ENCODE peak calls at places on chromosomes 2 and 18, in ten cellular contexts. S, N, C, U, X, H, R, T, I and B are unnamed samples.

GRCh38 chr2:200741468-200742202 is 70.1 kb upstream of the BZW1 start:
- DNase-seq in S (no peak), N (no peak), C (no peak), U (no peak), X (peak), H (no peak), R (no peak), T (no peak), I (no peak), B (no peak)

GRCh38 chr2:218434456-218434855 is 15.5 kb downstream of the VIL1 start:
- DNase-seq in S (no peak), N (no peak), C (no peak), U (no peak), X (no peak), H (no peak), R (no peak), T (no peak), I (no peak), B (no peak)

GRCh38 chr2:119732451-119733164 is 27.1 kb upstream of the PTPN4 start:
- DNase-seq in S (no peak), N (no peak), C (no peak), U (no peak), X (no peak), H (no peak), R (no peak), T (no peak), I (no peak), B (no peak)

GRCh38 chr2:105307146-105307545 is 22.4 kb downstream of the TGFBRAP1 start:
- DNase-seq in S (no peak), N (no peak), C (no peak), U (no peak), X (no peak), H (no peak), R (no peak), T (no peak), I (peak), B (no peak)

GRCh38 chr2:207316484-207316883 is 150.7 kb upstream of the KLF7 start:
- DNase-seq in S (no peak), N (no peak), C (no peak), U (no peak), X (no peak), H (no peak), R (no peak), T (no peak), I (no peak), B (no peak)

GRCh38 chr2:157302492-157303099 is 23.0 kb downstream of the ERMN start:
- DNase-seq in S (peak), N (no peak), C (no peak), U (no peak), X (peak), H (peak), R (no peak), T (peak), I (peak), B (peak)

GRCh38 chr2:197904446-197904845 is 100.1 kb downstream of the PLCL1 start:
- DNase-seq in S (no peak), N (no peak), C (no peak), U (no peak), X (no peak), H (no peak), R (no peak), T (no peak), I (no peak), B (no peak)

GRCh38 chr2:239852272-239852671 is 172.9 kb downstream of the NDUFA10 start:
- DNase-seq in S (no peak), N (no peak), C (no peak), U (no peak), X (no peak), H (no peak), R (no peak), T (no peak), I (no peak), B (no peak)

GRCh38 chr18:56873441-56874140 is 222.4 kb downstream of the WDR7 start:
- DNase-seq in S (no peak), N (no peak), C (no peak), U (no peak), X (no peak), H (no peak), R (peak), T (peak), I (peak), B (no peak)

GRCh38 chr18:2087877-2088673 is 483.2 kb downstream of the METTL4 start:
- DNase-seq in S (no peak), N (no peak), C (no peak), U (no peak), X (peak), H (no peak), R (no peak), T (no peak), I (peak), B (no peak)

GRCh38 chr2:100041946-100042345 is 100.4 kb downstream of the AFF3 start:
- DNase-seq in S (no peak), N (no peak), C (no peak), U (no peak), X (no peak), H (no peak), R (no peak), T (no peak), I (no peak), B (no peak)

GRCh38 chr18:11398625-11399024 is 210.8 kb upstream of the SLC35G4 start:
- DNase-seq in S (peak), N (no peak), C (no peak), U (no peak), X (no peak), H (no peak), R (no peak), T (no peak), I (no peak), B (no peak)

GRCh38 chr2:200796561-200796960 is 15.1 kb upstream of the BZW1 start:
- DNase-seq in S (no peak), N (no peak), C (no peak), U (no peak), X (no peak), H (no peak), R (no peak), T (no peak), I (no peak), B (no peak)

GRCh38 chr2:33298233-33298632 is 178.2 kb upstream of the RASGRP3 start:
- DNase-seq in S (no peak), N (no peak), C (peak), U (no peak), X (peak), H (no peak), R (no peak), T (no peak), I (peak), B (no peak)

GRCh38 chr2:215357660-215358059 is 45.8 kb downstream of the ATIC start:
- DNase-seq in S (peak), N (no peak), C (no peak), U (no peak), X (peak), H (no peak), R (no peak), T (no peak), I (peak), B (no peak)

GRCh38 chr2:30421551-30422436 is 25.3 kb upstream of the LCLAT1 start:
- DNase-seq in S (peak), N (no peak), C (no peak), U (peak), X (peak), H (no peak), R (no peak), T (no peak), I (peak), B (peak)

GRCh38 chr2:75224636-75225094 is 25.3 kb upstream of the TACR1 start:
- DNase-seq in S (peak), N (no peak), C (no peak), U (no peak), X (no peak), H (no peak), R (no peak), T (no peak), I (no peak), B (no peak)

GRCh38 chr2:235669983-235670962 is 176.4 kb downstream of the AGAP1 start:
- DNase-seq in S (peak), N (no peak), C (peak), U (no peak), X (peak), H (peak), R (peak), T (no peak), I (peak), B (peak)

GRCh38 chr2:85318222-85319182 is 9.3 kb downstream of the TGOLN2 start:
- DNase-seq in S (peak), N (no peak), C (no peak), U (no peak), X (peak), H (no peak), R (no peak), T (no peak), I (peak), B (no peak)

GRCh38 chr18:76099931-76100457 is 395.0 kb downstream of the ZNF516 start:
- DNase-seq in S (no peak), N (no peak), C (no peak), U (no peak), X (no peak), H (no peak), R (no peak), T (no peak), I (no peak), B (no peak)

GRCh38 chr2:157936464-157936863 is 60.3 kb upstream of the ACVR1 start:
- DNase-seq in S (no peak), N (no peak), C (no peak), U (no peak), X (no peak), H (no peak), R (no peak), T (no peak), I (no peak), B (no peak)

GRCh38 chr2:120915670-120916069 is 180.0 kb downstream of the GLI2 start:
- DNase-seq in S (peak), N (no peak), C (no peak), U (no peak), X (no peak), H (no peak), R (no peak), T (no peak), I (peak), B (no peak)

GRCh38 chr2:236044191-236044590 is 124.0 kb downstream of the GBX2 start:
- DNase-seq in S (no peak), N (no peak), C (no peak), U (no peak), X (no peak), H (no peak), R (no peak), T (no peak), I (no peak), B (no peak)

GRCh38 chr2:7377861-7378569 is 460.8 kb downstream of the RNF144A start:
- DNase-seq in S (no peak), N (no peak), C (no peak), U (no peak), X (no peak), H (no peak), R (peak), T (no peak), I (no peak), B (no peak)

GRCh38 chr2:165601866-165602636 is 132.6 kb downstream of the CSRNP3 start:
- DNase-seq in S (peak), N (no peak), C (no peak), U (no peak), X (peak), H (no peak), R (no peak), T (no peak), I (peak), B (peak)

GRCh38 chr18:7132356-7133115 is 14.9 kb upstream of the LAMA1 start:
- DNase-seq in S (no peak), N (no peak), C (no peak), U (no peak), X (no peak), H (no peak), R (no peak), T (no peak), I (no peak), B (no peak)

GRCh38 chr2:180910831-180911665 is 69.4 kb upstream of the UBE2E3 start:
- DNase-seq in S (no peak), N (no peak), C (no peak), U (no peak), X (no peak), H (no peak), R (no peak), T (no peak), I (no peak), B (no peak)

GRCh38 chr2:142217804-142218203 is 87.0 kb upstream of the LRP1B start:
- DNase-seq in S (peak), N (no peak), C (no peak), U (no peak), X (no peak), H (no peak), R (no peak), T (no peak), I (no peak), B (no peak)

GRCh38 chr2:161424179-161424763 is 8.2 kb downstream of the TBR1 start:
- DNase-seq in S (no peak), N (no peak), C (no peak), U (no peak), X (no peak), H (no peak), R (no peak), T (no peak), I (no peak), B (no peak)

GRCh38 chr2:165953306-165953654 is 296 bp downstream of the TTC21B start:
- DNase-seq in S (no peak), N (no peak), C (no peak), U (no peak), X (no peak), H (no peak), R (no peak), T (no peak), I (no peak), B (no peak)

GRCh38 chr2:240140920-240141319 is 462 bp upstream of the OTOS start:
- DNase-seq in S (no peak), N (no peak), C (no peak), U (no peak), X (no peak), H (no peak), R (no peak), T (no peak), I (no peak), B (no peak)

DNA sequence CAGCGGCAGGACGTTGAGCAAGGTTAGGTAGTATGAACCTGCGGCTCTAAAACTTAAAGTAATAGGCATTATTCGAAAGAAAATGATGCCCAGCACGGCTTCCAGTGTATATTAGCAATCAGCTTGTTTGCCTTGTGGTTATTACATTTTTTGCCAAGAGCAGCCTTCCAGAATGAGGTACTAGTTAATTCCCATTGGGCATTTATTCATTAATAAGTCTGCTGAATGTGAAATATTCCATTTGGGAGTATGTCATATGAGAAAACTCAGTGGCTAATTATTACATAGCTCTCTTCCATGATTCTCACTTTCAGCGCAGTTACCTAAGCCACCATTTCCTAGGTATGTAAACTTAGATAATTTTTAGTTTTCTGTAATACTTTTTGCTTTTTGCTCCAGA is 12.9 kb downstream of the CRIM1 start:
- DNase-seq in S (no peak), N (no peak), C (no peak), U (no peak), X (no peak), H (no peak), R (no peak), T (no peak), I (no peak), B (no peak)
- H3K4me3 ChIP-seq in S (no peak), N (no peak), C (no peak), U (no peak), X (no peak), H (no peak), R (no peak), T (no peak), I (no peak), B (no peak)

GRCh38 chr2:223235986-223236385 is 184.0 kb downstream of the KCNE4 start:
- DNase-seq in S (no peak), N (no peak), C (no peak), U (no peak), X (peak), H (no peak), R (no peak), T (no peak), I (peak), B (no peak)

GRCh38 chr2:223228871-223229270 is 176.9 kb downstream of the KCNE4 start:
- DNase-seq in S (no peak), N (no peak), C (no peak), U (no peak), X (no peak), H (no peak), R (no peak), T (no peak), I (no peak), B (no peak)

GRCh38 chr2:223238301-223238700 is 186.3 kb downstream of the KCNE4 start:
- DNase-seq in S (no peak), N (no peak), C (no peak), U (no peak), X (peak), H (no peak), R (no peak), T (no peak), I (no peak), B (no peak)

GRCh38 chr2:223230352-223230751 is 178.4 kb downstream of the KCNE4 start:
- DNase-seq in S (no peak), N (no peak), C (no peak), U (no peak), X (no peak), H (no peak), R (no peak), T (no peak), I (no peak), B (no peak)

DNA sequence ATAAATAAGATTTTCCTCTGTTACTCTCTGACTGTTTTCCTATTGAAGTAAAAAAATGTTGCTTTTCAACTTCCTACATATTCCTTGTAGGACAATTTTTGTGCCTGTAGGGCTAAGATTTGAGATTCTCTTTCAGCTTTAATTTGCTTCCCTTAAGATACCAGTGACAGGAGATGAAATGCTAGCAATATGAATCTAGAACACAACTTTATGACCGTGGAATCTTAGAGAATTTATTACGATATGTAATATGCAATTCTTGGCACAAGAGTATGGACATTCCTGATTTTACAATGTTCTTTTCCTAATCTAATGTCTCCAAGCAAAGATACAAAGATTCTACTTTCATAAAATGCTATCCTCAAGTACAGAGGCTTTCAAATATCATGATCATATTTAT is 180.9 kb downstream of the KCNE4 start:
- DNase-seq in S (no peak), N (no peak), C (no peak), U (no peak), X (no peak), H (no peak), R (no peak), T (no peak), I (no peak), B (no peak)
- H3K4me3 ChIP-seq in S (no peak), N (no peak), C (no peak), U (no peak), X (no peak), H (no peak), R (no peak), T (no peak), I (no peak), B (no peak)

GRCh38 chr2:12501469-12502147 is 215.1 kb upstream of the TRIB2 start:
- DNase-seq in S (no peak), N (peak), C (peak), U (peak), X (no peak), H (no peak), R (no peak), T (no peak), I (no peak), B (no peak)

GRCh38 chr2:12495247-12495868 is 221.4 kb upstream of the TRIB2 start:
- DNase-seq in S (no peak), N (no peak), C (no peak), U (no peak), X (no peak), H (no peak), R (no peak), T (no peak), I (no peak), B (no peak)

GRCh38 chr2:12500899-12501298 is 215.8 kb upstream of the TRIB2 start:
- DNase-seq in S (no peak), N (no peak), C (no peak), U (no peak), X (no peak), H (no peak), R (no peak), T (no peak), I (no peak), B (no peak)

GRCh38 chr2:12498286-12498685 is 218.4 kb upstream of the TRIB2 start:
- DNase-seq in S (no peak), N (no peak), C (no peak), U (no peak), X (no peak), H (no peak), R (no peak), T (no peak), I (no peak), B (no peak)

DNA sequence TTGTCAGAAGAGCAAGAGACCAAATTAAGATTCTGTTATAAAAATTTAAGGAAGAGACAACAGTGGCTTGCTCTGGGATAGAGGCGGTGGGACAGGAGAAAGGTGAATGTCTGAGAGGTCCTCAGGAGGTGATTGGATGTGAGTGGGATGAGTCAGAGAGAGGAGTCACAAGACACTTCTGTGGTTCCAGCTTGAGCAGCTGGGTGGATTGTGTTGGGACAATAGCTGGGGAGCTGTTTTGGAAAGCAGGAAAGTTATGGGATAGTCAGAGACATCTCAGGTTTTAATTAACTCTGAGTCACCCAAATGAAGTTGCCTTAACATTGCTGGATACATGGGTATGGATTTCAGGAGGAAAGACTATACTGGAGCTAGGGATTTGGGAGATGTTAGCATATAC is 218.0 kb upstream of the TRIB2 start:
- DNase-seq in S (peak), N (no peak), C (no peak), U (no peak), X (peak), H (no peak), R (no peak), T (no peak), I (no peak), B (no peak)
- H3K4me3 ChIP-seq in S (no peak), N (no peak), C (no peak), U (no peak), X (no peak), H (no peak), R (no peak), T (no peak), I (no peak), B (no peak)

GRCh38 chr2:673016-673415 is 4.2 kb downstream of the TMEM18 start:
- DNase-seq in S (no peak), N (no peak), C (no peak), U (no peak), X (no peak), H (no peak), R (no peak), T (no peak), I (no peak), B (no peak)
- H3K4me3 ChIP-seq in S (no peak), N (no peak), C (no peak), U (no peak), X (no peak), H (no peak), R (no peak), T (no peak), I (no peak), B (no peak)

DNA sequence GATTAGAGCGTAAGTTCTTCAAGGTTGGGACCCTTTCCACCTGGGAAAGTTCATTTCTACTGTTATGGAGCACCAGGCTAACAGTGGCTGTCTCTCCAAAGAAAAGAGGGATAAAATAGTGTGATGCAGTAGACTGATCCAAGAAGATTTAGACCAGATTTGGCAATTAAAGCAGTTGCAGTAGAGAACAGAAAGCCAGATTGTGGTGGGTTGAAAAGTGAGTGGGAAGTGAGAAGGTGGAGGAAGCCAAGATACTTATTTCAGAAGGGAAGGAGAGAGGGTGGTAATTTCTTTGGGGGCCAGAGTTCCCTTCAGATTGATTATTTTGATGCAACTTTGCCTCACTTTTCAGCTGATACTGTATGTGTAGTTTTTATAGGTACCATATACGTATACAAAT is 8.0 kb downstream of the MYL12B start:
- DNase-seq in S (no peak), N (no peak), C (no peak), U (no peak), X (no peak), H (no peak), R (no peak), T (no peak), I (no peak), B (no peak)
- H3K4me3 ChIP-seq in S (no peak), N (no peak), C (no peak), U (no peak), X (no peak), H (no peak), R (no peak), T (no peak), I (no peak), B (no peak)